ENCODE peak calls at places on chromosomes 13 and 19, in six cellular contexts. G is breast epithelium; J is activated T-helper 2 cell treated with anti-CD3 and anti-CD28 coated beads, Interferon-gamma antibody, Interleukin-2, Interleukin-4, amounts not matched to agents 10 μg/mL and 5 μg/mL and 100 μg/mL, durations not matched to agents 14 hours and 24 hours and 36 hours; B is stimulated activated CD4-positive, alpha-beta T cell treated with anti-CD3 and anti-CD28 coated beads, Interleukin-1b, Interleukin-23, amount 100 ng/mL, for 1 hour; A is small intestine; I is stimulated activated CD8-positive, alpha-beta memory T cell treated with anti-CD3 and anti-CD28 coated beads, Interleukin-7, amount 100 ng/mL, for 1 hour. R is an unnamed sample.

GRCh38 chr13:110225609-110226008 is 81.3 kb downstream of the COL4A1 start:
- DNase-seq in I (no peak), A (no peak), B (no peak), G (no peak), J (no peak), R (no peak)

GRCh38 chr13:48244159-48244558 is 11.2 kb downstream of the ITM2B start:
- DNase-seq in G (no peak), J (no peak), A (no peak), B (no peak), I (no peak), R (no peak)

GRCh38 chr19:39060130-39060529 is 24.0 kb upstream of the ACP7 start:
- DNase-seq in B (no peak), I (no peak), A (no peak), G (no peak), J (no peak), R (no peak)

GRCh38 chr13:85879014-85879413 is 79.8 kb upstream of the SLITRK6 start:
- DNase-seq in B (no peak), G (no peak), A (no peak), J (no peak), I (no peak), R (no peak)

GRCh38 chr13:91708558-91708957 is 310.1 kb downstream of the GPC5 start:
- DNase-seq in B (no peak), G (no peak), A (no peak), I (no peak), J (no peak), R (no peak)

GRCh38 chr19:29519931-29520330 is 5.9 kb upstream of the VSTM2B start:
- DNase-seq in G (no peak), J (no peak), B (no peak), I (no peak), A (no peak), R (no peak)

GRCh38 chr19:15432018-15432494 is 13.3 kb upstream of the AKAP8L start:
- DNase-seq in A (peak; percentile 40), G (no peak), B (no peak), I (no peak), J (no peak), R (no peak)

GRCh38 chr19:42048992-42049391 is 21.0 kb downstream of the GRIK5 start:
- DNase-seq in A (peak; percentile 83), J (no peak), G (no peak), B (no peak), I (no peak), R (no peak)

GRCh38 chr13:110272227-110272626 is 34.7 kb downstream of the COL4A1 start:
- DNase-seq in A (no peak), J (no peak), G (no peak), I (no peak), B (no peak), R (no peak)

GRCh38 chr19:51398096-51398704 is 7.8 kb upstream of the C19orf84 start:
- DNase-seq in G (no peak), B (no peak), J (no peak), A (peak; percentile 38), I (no peak), R (peak; percentile 50)

GRCh38 chr13:64154514-64154913 is 2738.9 kb upstream of the PCDH20 start:
- DNase-seq in J (no peak), B (no peak), A (no peak), G (no peak), I (no peak), R (peak; percentile 32)

GRCh38 chr13:95253033-95253432 is 48.2 kb downstream of the ABCC4 start:
- DNase-seq in A (no peak), J (no peak), I (no peak), G (no peak), B (no peak), R (no peak)

GRCh38 chr13:73242515-73243015 is 183.8 kb downstream of the KLF5 start:
- DNase-seq in I (no peak), J (no peak), A (no peak), G (no peak), B (no peak), R (no peak)

GRCh38 chr13:91313103-91313502 is 34.4 kb upstream of the MIR17HG start:
- DNase-seq in A (peak; percentile 19), G (no peak), I (no peak), B (no peak), J (no peak), R (peak; percentile 11)

GRCh38 chr13:43269037-43269476 is 245.7 kb downstream of the DNAJC15 start:
- DNase-seq in B (no peak), J (no peak), I (no peak), A (peak; percentile 71), G (no peak), R (peak; percentile 89)

GRCh38 chr13:41467546-41467945 is 10.2 kb downstream of the RGCC start:
- DNase-seq in I (no peak), G (no peak), B (no peak), A (no peak), J (no peak), R (no peak)

GRCh38 chr13:32947411-32947810 is 68.8 kb upstream of the KL start:
- DNase-seq in B (no peak), G (no peak), J (no peak), A (no peak), I (no peak), R (no peak)

GRCh38 chr19:34220472-34221063 is 33.8 kb upstream of the GARRE1 start:
- DNase-seq in G (peak; percentile 30), A (peak; percentile 73), J (peak; percentile 24), B (no peak), I (no peak), R (peak; percentile 45)

GRCh38 chr13:114200673-114201005 is 21.6 kb downstream of the CFAP97D2 start:
- DNase-seq in I (no peak), G (no peak), J (no peak), B (no peak), A (no peak), R (no peak)

GRCh38 chr19:13366529-13367143 is 139.6 kb downstream of the CACNA1A start:
- DNase-seq in J (no peak), I (no peak), A (no peak), G (no peak), B (no peak), R (peak; percentile 19)

GRCh38 chr13:106963151-106963550 is 395.2 kb upstream of the ARGLU1 start:
- DNase-seq in I (no peak), J (no peak), A (no peak), G (no peak), B (no peak), R (no peak)

GRCh38 chr13:110304256-110304655 is 2.7 kb downstream of the COL4A1 start:
- DNase-seq in G (no peak), J (no peak), B (no peak), I (no peak), A (no peak), R (peak; percentile 57)

GRCh38 chr13:107715496-107715895 is 499.8 kb downstream of the LIG4 start:
- DNase-seq in J (no peak), B (no peak), A (no peak), I (no peak), G (no peak), R (no peak)

GRCh38 chr13:28655566-28655965 is 3.4 kb upstream of the POMP start:
- DNase-seq in B (no peak), I (no peak), G (no peak), J (no peak), A (no peak), R (peak; percentile 66)

GRCh38 chr13:35887028-35887666 is 244.0 kb downstream of the DCLK1 start:
- DNase-seq in A (no peak), B (no peak), I (no peak), G (no peak), J (no peak), R (no peak)

GRCh38 chr13:59780058-59780457 is 383.7 kb downstream of the DIAPH3 start:
- DNase-seq in J (no peak), B (no peak), I (no peak), G (no peak), A (no peak), R (peak; percentile 28)

GRCh38 chr19:8459095-8459494 is 14.3 kb downstream of the HNRNPM start:
- DNase-seq in B (no peak), A (no peak), G (no peak), J (no peak), I (no peak), R (no peak)

GRCh38 chr13:96091164-96091931 is 1.4 kb downstream of the HS6ST3 start:
- DNase-seq in J (no peak), G (no peak), B (no peak), A (no peak), I (no peak), R (no peak)

GRCh38 chr19:54525636-54526035 is 23.0 kb downstream of the LAIR2 start:
- DNase-seq in I (no peak), G (no peak), J (no peak), A (no peak), B (no peak), R (no peak)

GRCh38 chr19:29117926-29118325 is 95.0 kb downstream of the UQCRFS1 start:
- DNase-seq in A (no peak), B (no peak), J (no peak), I (no peak), G (no peak), R (no peak)

GRCh38 chr13:93116809-93117208 is 109.8 kb upstream of the GPC6 start:
- DNase-seq in B (no peak), J (no peak), G (no peak), A (peak; percentile 2), I (no peak), R (no peak)

GRCh38 chr13:99269627-99270252 is 11.6 kb upstream of the GPR18 start:
- DNase-seq in A (peak; percentile 50), I (no peak), J (no peak), B (no peak), G (no peak), R (peak; percentile 57)

GRCh38 chr13:85286081-85286480 is 513.1 kb downstream of the SLITRK6 start:
- DNase-seq in J (no peak), A (no peak), G (no peak), B (no peak), I (no peak), R (no peak)

GRCh38 chr13:67043901-67044300 is 186.2 kb downstream of the PCDH9 start:
- DNase-seq in I (no peak), G (no peak), J (no peak), B (no peak), A (no peak), R (no peak)

GRCh38 chr19:2063824-2064223 is 12.8 kb upstream of the MKNK2 start:
- DNase-seq in J (no peak), G (no peak), I (no peak), A (no peak), B (no peak), R (no peak)

GRCh38 chr13:39468306-39468705 is 134.7 kb downstream of the LHFPL6 start:
- DNase-seq in A (no peak), B (no peak), G (no peak), I (no peak), J (no peak), R (no peak)

GRCh38 chr19:46394398-46394797 is 19.0 kb downstream of the CCDC8 start:
- DNase-seq in J (no peak), A (no peak), B (no peak), G (no peak), I (no peak), R (peak; percentile 43)

R was measured in HFFc6.